ENCODE peak calls at places on chromosome 4, in four cellular contexts. Q is GM12891, J is K562, A is GM12878. V is an unnamed sample.

GRCh38 chr4:39435875-39436563 is 22.7 kb downstream of the RPL9 start:
- DNase-seq in Q (no peak), J (no peak), A (no peak), V (no peak)

GRCh38 chr4:119040711-119041185 is 94.9 kb upstream of the MYOZ2 start:
- DNase-seq in Q (no peak), J (no peak), A (no peak), V (no peak)

GRCh38 chr4:156238171-156238570 is 284.5 kb upstream of the CTSO start:
- DNase-seq in Q (no peak), J (no peak), A (no peak), V (no peak)

GRCh38 chr4:71202703-71203102 is 136.1 kb upstream of the SLC4A4 start:
- DNase-seq in Q (no peak), J (no peak), A (no peak), V (no peak)

GRCh38 chr4:31995943-31996901 is 1276.1 kb downstream of the PCDH7 start:
- DNase-seq in Q (no peak), J (peak), A (no peak), V (no peak)

GRCh38 chr4:36278789-36279188 is 2.6 kb upstream of the DTHD1 start:
- DNase-seq in Q (no peak), J (no peak), A (no peak), V (no peak)

GRCh38 chr4:25351777-25352421 is 25.2 kb upstream of the ANAPC4 start:
- DNase-seq in Q (no peak), J (no peak), A (no peak), V (no peak)

GRCh38 chr4:83082777-83083176 is 31.8 kb downstream of the PLAC8 start:
- DNase-seq in Q (no peak), J (no peak), A (no peak), V (peak)

GRCh38 chr4:7876096-7876993 is 63.3 kb downstream of the AFAP1 start:
- DNase-seq in Q (no peak), J (no peak), A (no peak), V (no peak)

GRCh38 chr4:74942918-74943253 is 10.0 kb downstream of the PARM1 start:
- DNase-seq in Q (no peak), J (no peak), A (no peak), V (no peak)

GRCh38 chr4:87060957-87061356 is 126.1 kb downstream of the AFF1 start:
- DNase-seq in Q (no peak), J (no peak), A (no peak), V (no peak)

GRCh38 chr4:2009651-2010233 is 968 bp upstream of the NELFA start:
- DNase-seq in Q (no peak), J (no peak), A (no peak), V (peak)

GRCh38 chr4:1043658-1044468 is 32.4 kb downstream of the FGFRL1 start:
- DNase-seq in Q (no peak), J (peak), A (no peak), V (peak)

GRCh38 chr4:2250003-2250763 is 8.3 kb upstream of the HAUS3 start:
- DNase-seq in Q (peak), J (no peak), A (no peak), V (no peak)

GRCh38 chr4:140097572-140097971 is 56.4 kb downstream of the MAML3 start:
- DNase-seq in Q (no peak), J (no peak), A (no peak), V (no peak)
- TF ChIP-seq SPI1 in Q (no peak), J (no peak), A (no peak), V (no peak)

GRCh38 chr4:85113706-85114105 is 147.2 kb upstream of the WDFY3 start:
- DNase-seq in Q (no peak), J (no peak), A (no peak), V (no peak)

GRCh38 chr4:85116008-85116407 is 149.5 kb upstream of the WDFY3 start:
- DNase-seq in Q (no peak), J (no peak), A (no peak), V (no peak)

DNA sequence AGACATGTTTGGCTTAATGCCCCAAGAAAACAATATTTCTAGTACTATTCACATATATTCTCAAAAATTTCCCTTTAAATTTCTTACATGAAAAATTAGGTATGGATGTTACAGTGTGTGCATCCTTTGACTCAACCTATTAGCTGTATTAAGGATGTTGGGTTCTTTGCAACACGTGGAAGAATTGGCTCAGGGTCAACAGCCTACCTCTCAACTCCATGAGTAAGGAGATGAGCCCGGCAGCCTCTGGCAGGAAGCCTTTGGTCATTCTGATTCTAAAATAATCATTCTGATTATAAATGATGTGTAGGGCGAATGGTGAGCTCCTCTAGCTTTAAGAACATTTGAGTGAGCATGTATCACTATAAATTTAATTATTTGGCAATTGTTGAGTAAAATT is 148.0 kb upstream of the WDFY3 start:
- DNase-seq in Q (no peak), J (no peak), A (no peak), V (no peak)
- TF ChIP-seq SPI1 in Q (no peak), J (no peak), A (no peak), V (no peak)

GRCh38 chr4:41590591-41590990 is 52.6 kb downstream of the LIMCH1 start:
- DNase-seq in Q (no peak), J (no peak), A (no peak), V (no peak)
- TF ChIP-seq SPI1 in Q (no peak), J (no peak), A (no peak), V (no peak)

GRCh38 chr4:11565213-11565612 is 136.5 kb upstream of the HS3ST1 start:
- DNase-seq in Q (no peak), J (no peak), A (no peak), V (no peak)

GRCh38 chr4:11568511-11568910 is 139.8 kb upstream of the HS3ST1 start:
- DNase-seq in Q (no peak), J (no peak), A (no peak), V (no peak)

GRCh38 chr4:11566440-11567022 is 137.8 kb upstream of the HS3ST1 start:
- DNase-seq in Q (no peak), J (no peak), A (no peak), V (no peak)

DNA sequence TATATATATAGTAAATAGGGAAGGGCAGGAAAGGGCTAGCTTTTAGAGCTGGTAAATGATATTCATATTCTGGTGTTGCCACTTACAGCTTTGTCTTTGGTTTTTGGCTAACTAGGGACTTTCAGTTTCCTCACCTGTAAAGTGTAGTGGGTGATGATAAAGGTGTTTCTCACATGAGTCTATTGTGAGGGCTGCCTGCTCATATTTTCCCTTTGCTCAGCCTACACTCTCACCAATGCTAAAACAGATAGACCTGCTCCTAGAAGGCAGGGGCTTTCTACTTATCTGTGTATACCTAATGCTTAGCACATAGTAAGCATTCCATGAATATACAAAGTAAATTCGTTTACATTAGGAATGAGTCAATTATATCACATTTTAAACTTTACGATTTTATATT is 137.2 kb upstream of the HS3ST1 start:
- DNase-seq in Q (no peak), J (no peak), A (no peak), V (no peak)
- TF ChIP-seq SPI1 in Q (no peak), J (no peak), A (no peak), V (no peak)

GRCh38 chr4:26762650-26763049 is 98.0 kb upstream of the STIM2 start:
- DNase-seq in Q (no peak), J (no peak), A (no peak), V (no peak)

GRCh38 chr4:26765515-26765914 is 95.1 kb upstream of the STIM2 start:
- DNase-seq in Q (no peak), J (no peak), A (no peak), V (no peak)

GRCh38 chr4:26763063-26763462 is 97.6 kb upstream of the STIM2 start:
- DNase-seq in Q (no peak), J (no peak), A (no peak), V (peak)

GRCh38 chr4:26766142-26766541 is 94.5 kb upstream of the STIM2 start:
- DNase-seq in Q (no peak), J (no peak), A (no peak), V (peak)

GRCh38 chr4:26763649-26764048 is 97.0 kb upstream of the STIM2 start:
- DNase-seq in Q (no peak), J (no peak), A (no peak), V (no peak)
- TF ChIP-seq SPI1 in Q (no peak), J (no peak), A (no peak), V (peak)

GRCh38 chr4:189232274-189232673 is 708.4 kb upstream of the FRG1 start:
- DNase-seq in Q (no peak), J (no peak), A (no peak), V (no peak)
- TF ChIP-seq SPI1 in Q (no peak), J (no peak), A (no peak), V (no peak)

DNA sequence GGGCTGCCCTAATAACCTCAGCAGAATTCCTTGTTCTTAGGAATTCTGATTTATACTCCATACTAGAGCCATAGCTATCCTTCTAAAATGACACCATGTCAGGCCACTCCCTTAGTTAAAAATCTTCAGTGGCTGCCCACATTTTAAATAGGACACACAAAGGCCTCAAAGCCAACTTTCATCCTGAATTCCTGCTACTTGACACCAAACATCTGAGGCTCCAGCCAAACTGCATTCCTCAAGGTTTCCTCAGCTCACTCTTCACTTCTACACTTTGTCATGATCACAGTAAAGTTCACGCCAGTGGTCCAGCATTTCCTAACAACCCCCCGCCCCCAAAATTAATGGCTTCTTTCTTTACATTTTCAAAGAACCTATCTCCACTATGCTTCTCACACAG is 124.3 kb downstream of the ADGRA3 start:
- DNase-seq in Q (no peak), J (no peak), A (no peak), V (no peak)
- TF ChIP-seq SPI1 in Q (no peak), J (no peak), A (no peak), V (no peak)

V was measured in HL-60.